ENCODE peak calls at places on chromosomes 5 and 9, in ten cellular contexts. F is gastrocnemius medialis, W is heart left ventricle, N is esophagus squamous epithelium, O is GM12891, Q is H54, R is lower leg skin, K is NB4, V is adrenal gland, J is IMR-90. G is an unnamed sample.

GRCh38 chr5:175384724-175385552 is 59.0 kb downstream of the DRD1 start:
- DNase-seq in O (no peak), J (peak), F (no peak), K (no peak), R (no peak), Q (no peak), N (no peak), W (no peak), V (no peak), G (no peak)

GRCh38 chr5:60722416-60722815 is 22.4 kb upstream of the DEPDC1B start:
- DNase-seq in O (no peak), W (no peak), F (no peak), K (no peak), Q (no peak), N (no peak), V (no peak), J (no peak), R (no peak), G (no peak)

GRCh38 chr5:132257131-132258101 is at the start of gene PDLIM4:
- DNase-seq in V (peak), K (no peak), O (peak), J (no peak), N (no peak), F (no peak), W (peak), R (no peak), Q (no peak), G (peak)

GRCh38 chr5:143201589-143201988 is 201.9 kb downstream of the NR3C1 start:
- DNase-seq in F (no peak), R (no peak), W (no peak), K (no peak), V (no peak), J (peak), Q (no peak), N (no peak), O (no peak), G (no peak)

GRCh38 chr5:56457887-56458451 is 224.8 kb upstream of the ANKRD55 start:
- DNase-seq in Q (no peak), J (peak), R (peak), V (peak), K (no peak), F (no peak), W (peak), O (no peak), N (no peak), G (no peak)

GRCh38 chr5:65355301-65355700 is 126.4 kb downstream of the ADAMTS6 start:
- DNase-seq in F (no peak), W (no peak), R (no peak), V (no peak), K (no peak), N (no peak), J (peak), Q (no peak), O (no peak), G (no peak)

GRCh38 chr9:42852133-42852532 is 668.7 kb downstream of the SPATA31A6 start:
- DNase-seq in W (peak), O (no peak), N (no peak), V (no peak), J (no peak), Q (peak), K (peak), F (no peak), R (peak), G (no peak)

GRCh38 chr5:119365847-119366536 is 10.2 kb downstream of the TNFAIP8 start:
- DNase-seq in J (no peak), R (no peak), N (no peak), K (no peak), V (no peak), O (no peak), F (no peak), Q (no peak), W (no peak), G (no peak)

GRCh38 chr5:137753227-137753985 is 757 bp downstream of the HNRNPA0 start:
- DNase-seq in N (no peak), J (no peak), W (peak), Q (peak), V (no peak), R (peak), K (no peak), F (peak), O (no peak), G (no peak)

GRCh38 chr9:12698293-12698692 is 5.1 kb downstream of the TYRP1 start:
- DNase-seq in O (no peak), K (no peak), Q (no peak), R (no peak), V (no peak), F (no peak), W (no peak), J (peak), N (no peak), G (no peak)

GRCh38 chr5:78799254-78800017 is 150.9 kb upstream of the LHFPL2 start:
- DNase-seq in N (no peak), J (peak), O (no peak), F (no peak), K (no peak), R (no peak), Q (peak), V (no peak), W (no peak), G (no peak)

GRCh38 chr5:1745190-1745805 is 54.3 kb downstream of the MRPL36 start:
- DNase-seq in Q (no peak), F (peak), J (no peak), V (peak), N (no peak), K (no peak), W (peak), O (no peak), R (no peak), G (no peak)

GRCh38 chr9:28696960-28697359 is 1123.7 kb upstream of the C9orf72 start:
- DNase-seq in Q (no peak), W (no peak), R (no peak), K (no peak), N (no peak), V (no peak), F (no peak), J (no peak), O (no peak), G (no peak)

DNA sequence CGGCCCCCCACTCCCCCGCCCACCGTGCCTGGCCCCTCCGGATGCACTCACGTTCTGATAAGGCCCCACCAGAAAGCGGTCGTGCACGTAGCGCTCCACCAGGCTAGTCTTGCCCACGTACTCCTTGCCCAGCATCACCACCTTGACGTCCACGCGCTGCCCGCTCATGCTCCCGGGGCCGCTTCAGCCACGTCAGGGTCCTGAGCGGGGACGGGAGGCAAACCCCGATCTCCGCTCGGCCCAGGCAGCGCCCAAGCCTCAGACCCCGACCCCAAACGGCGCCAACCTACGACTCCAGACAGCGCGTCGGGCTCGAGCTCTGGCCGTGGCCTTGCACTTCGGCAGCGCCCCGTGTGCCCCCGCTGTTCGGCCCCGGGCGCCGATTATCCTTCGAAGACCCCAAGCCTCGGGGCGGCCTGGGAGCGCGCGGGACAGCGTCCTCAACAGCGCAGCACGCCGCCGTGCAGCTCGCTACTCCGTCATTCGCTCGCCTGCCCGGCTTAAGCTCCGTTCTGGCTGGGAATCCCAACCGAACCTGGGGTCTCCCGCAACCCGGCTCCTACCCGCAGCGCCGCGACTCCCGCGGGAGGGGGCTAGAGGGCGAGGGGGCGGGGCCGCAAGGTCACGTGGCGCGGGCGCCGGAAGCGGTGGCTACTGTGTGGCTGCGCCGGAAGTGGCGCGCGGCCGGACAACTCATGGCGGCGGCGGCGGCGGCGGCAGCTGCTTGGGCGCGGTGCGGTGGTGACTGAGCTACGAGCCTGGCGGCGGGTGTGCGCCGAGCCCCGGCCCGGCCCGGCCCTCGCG is at the start of the genes PRELID1 and RAB24:
- DNase-seq in V (peak), K (peak), N (no peak), J (peak), F (peak), Q (peak), W (peak), O (peak), R (peak), G (peak)
- TF ChIP-seq POLR2A in V (peak), K (peak), N (no peak), J (peak), F (peak), Q (peak), W (peak), O (peak), R (no peak), G (peak)

DNA sequence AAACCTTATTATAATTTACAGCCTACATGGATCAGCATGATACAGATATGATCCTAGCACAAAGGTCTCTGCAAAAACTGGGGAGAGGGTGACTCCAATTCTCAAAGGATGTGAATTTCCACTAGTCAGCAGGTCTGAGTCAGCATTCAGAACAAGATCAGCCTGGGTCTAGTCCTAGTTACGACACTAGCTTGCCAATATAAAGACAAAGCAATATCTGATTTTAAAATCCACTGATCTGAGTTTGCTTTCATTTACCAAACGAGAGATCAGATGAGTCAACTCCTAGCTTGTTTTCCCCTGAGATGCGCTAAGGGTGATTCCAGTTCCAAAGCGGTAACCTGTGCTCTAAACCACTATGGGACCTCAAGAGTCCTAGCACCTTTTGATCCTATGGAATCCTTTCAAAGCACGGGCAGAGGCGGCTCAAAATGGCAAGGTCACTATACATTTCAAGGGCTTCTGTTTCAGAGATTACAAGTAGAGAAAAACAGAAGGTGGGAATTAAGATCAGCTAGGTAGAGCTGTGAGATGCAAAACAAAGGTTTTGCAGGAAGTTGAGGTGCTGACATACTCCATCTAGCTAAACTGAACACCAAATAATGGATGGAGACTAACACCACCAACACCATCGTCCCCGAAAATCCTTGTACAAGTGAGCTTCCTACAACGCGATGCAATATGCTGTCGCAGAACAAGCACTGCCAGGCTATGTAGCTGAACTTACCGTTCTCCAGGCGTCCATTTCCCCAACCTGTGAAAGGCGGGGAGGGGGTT is 935 bp downstream of the SLC25A51 start:
- DNase-seq in K (peak), W (no peak), R (no peak), J (peak), N (no peak), V (no peak), F (no peak), O (no peak), Q (no peak), G (no peak)
- TF ChIP-seq POLR2A in K (no peak), W (no peak), R (no peak), J (no peak), N (no peak), V (no peak), F (no peak), O (no peak), Q (no peak), G (no peak)

GRCh38 chr9:70419546-70420266 is 5.2 kb upstream of the KLF9 start:
- DNase-seq in V (peak), K (peak), R (peak), F (peak), J (peak), W (peak), N (peak), O (peak), Q (peak), G (peak)
- TF ChIP-seq POLR2A in V (peak), K (no peak), R (no peak), F (no peak), J (peak), W (peak), N (no peak), O (no peak), Q (peak), G (peak)

DNA sequence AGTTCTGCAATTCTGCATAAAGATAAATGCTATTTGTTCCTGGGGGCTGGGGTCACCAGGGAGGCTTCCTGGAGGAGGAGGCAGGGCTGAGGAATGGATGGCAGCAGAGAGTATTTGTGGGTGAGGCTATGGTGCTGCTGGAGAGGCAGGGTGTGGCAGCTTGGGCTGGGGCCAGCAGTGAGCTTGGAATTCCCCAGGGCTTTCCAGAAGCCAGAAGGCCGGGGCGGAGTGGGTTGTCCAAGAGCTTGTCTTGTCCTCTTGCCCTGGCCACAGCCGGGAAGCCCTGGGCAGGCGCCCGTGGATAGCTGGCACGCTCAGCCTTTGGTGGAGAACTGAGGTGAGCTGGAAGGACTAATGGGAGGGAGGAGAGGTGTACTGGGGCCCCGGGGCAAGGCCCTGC is 27.2 kb upstream of the CNOT6 start:
- DNase-seq in V (no peak), W (no peak), J (no peak), N (no peak), K (no peak), F (no peak), Q (peak), O (no peak), R (no peak), G (no peak)
- TF ChIP-seq POLR2A in V (no peak), W (no peak), J (no peak), N (no peak), K (no peak), F (no peak), Q (no peak), O (no peak), R (no peak), G (no peak)